ENCODE peak calls at places on chromosomes 2 and 18, in nine cellular contexts. T, N, M, W, B, K, I, Q and S are unnamed samples.

GRCh38 chr2:65778126-65778525 is 345.7 kb upstream of the SPRED2 start:
- DNase-seq in T (no peak), N (no peak), M (no peak), W (no peak), B (peak; percentile 58), K (no peak), I (no peak), Q (no peak), S (no peak)

GRCh38 chr2:63436488-63436887 is 151.8 kb downstream of the WDPCP start:
- DNase-seq in T (no peak), N (no peak), M (peak; percentile 12), W (no peak), B (no peak), K (no peak), I (no peak), Q (no peak), S (no peak)

GRCh38 chr18:75106746-75107145 is 102.2 kb downstream of the PTGR3 start:
- DNase-seq in T (no peak), N (no peak), M (no peak), W (no peak), B (no peak), K (no peak), I (peak; percentile 47), Q (no peak), S (no peak)

GRCh38 chr2:84823229-84823628 is 57.7 kb downstream of the TRABD2A start:
- DNase-seq in T (no peak), N (no peak), M (no peak), W (no peak), B (no peak), K (no peak), I (no peak), Q (no peak), S (no peak)

GRCh38 chr2:99974275-99974674 is 168.1 kb downstream of the AFF3 start:
- DNase-seq in T (no peak), N (peak; percentile 39), M (no peak), W (no peak), B (no peak), K (no peak), I (no peak), Q (no peak), S (no peak)

GRCh38 chr18:49031511-49032188 is 80.9 kb upstream of the SMAD7 start:
- DNase-seq in T (peak; percentile 22), N (no peak), M (no peak), W (no peak), B (peak; percentile 46), K (peak; percentile 65), I (peak; percentile 72), Q (no peak), S (no peak)

GRCh38 chr2:155485141-155485842 is 786.8 kb downstream of the KCNJ3 start:
- DNase-seq in T (no peak), N (no peak), M (no peak), W (no peak), B (no peak), K (no peak), I (no peak), Q (no peak), S (no peak)

GRCh38 chr2:16112251-16112971 is 172.1 kb downstream of the MYCN start:
- DNase-seq in T (no peak), N (no peak), M (no peak), W (no peak), B (no peak), K (no peak), I (no peak), Q (no peak), S (no peak)

GRCh38 chr2:225288986-225289385 is 110.5 kb upstream of the NYAP2 start:
- DNase-seq in T (no peak), N (no peak), M (no peak), W (no peak), B (no peak), K (no peak), I (no peak), Q (no peak), S (no peak)

GRCh38 chr18:55475916-55476315 is 112.1 kb downstream of the TCF4 start:
- DNase-seq in T (no peak), N (no peak), M (no peak), W (no peak), B (no peak), K (no peak), I (no peak), Q (no peak), S (no peak)

GRCh38 chr18:55475467-55475866 is 112.5 kb downstream of the TCF4 start:
- DNase-seq in T (no peak), N (no peak), M (no peak), W (no peak), B (no peak), K (no peak), I (no peak), Q (no peak), S (no peak)

GRCh38 chr18:55478301-55478660 is 109.7 kb downstream of the TCF4 start:
- DNase-seq in T (no peak), N (no peak), M (no peak), W (no peak), B (no peak), K (no peak), I (no peak), Q (no peak), S (no peak)

GRCh38 chr18:55479656-55480420 is 108.2 kb downstream of the TCF4 start:
- DNase-seq in T (no peak), N (no peak), M (no peak), W (no peak), B (no peak), K (no peak), I (no peak), Q (no peak), S (no peak)

DNA sequence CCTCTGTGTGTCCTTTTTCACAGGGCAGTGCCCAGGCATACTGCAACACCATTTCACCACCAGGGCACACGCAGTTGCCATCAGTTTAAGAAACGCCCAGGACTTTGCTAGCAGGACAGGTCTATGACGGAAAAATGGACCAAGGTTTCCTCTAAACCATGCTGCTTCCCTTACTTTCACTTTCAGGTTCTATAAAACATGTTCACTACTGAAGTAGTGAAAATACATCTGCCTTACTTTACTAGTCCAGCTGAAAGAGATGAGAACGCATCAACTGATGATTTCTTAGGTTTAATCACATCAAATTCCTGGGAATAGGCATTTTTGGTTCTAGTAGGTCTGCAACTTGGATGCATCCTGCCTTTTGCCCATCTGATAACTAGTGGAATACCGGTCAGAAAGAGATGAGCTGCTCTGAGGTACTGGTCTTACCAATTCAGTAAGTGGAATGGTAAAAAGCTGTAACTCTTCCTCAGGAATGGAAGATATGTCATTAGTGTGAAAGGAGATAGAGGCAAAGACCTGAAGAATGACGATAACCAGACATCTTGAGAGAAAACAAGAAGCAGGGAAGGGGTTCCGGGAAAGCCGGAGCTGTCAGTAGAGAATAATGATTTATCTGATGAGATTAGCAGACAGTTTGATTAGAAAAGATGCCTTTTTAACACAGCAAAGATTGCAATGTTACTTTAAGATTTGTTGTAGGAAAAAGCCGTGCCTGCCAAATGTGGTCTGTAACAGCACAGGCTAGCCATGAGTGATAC is 110.3 kb downstream of the TCF4 start:
- DNase-seq in T (peak; percentile 20), N (peak; percentile 8), M (no peak), W (peak; percentile 60), B (no peak), K (no peak), I (no peak), Q (peak; percentile 24), S (peak; percentile 1)
- H3K27ac ChIP-seq in T (peak overlapping the region; percentile 29), N (no peak overlapping the region), M (no peak overlapping the region), W (peak overlapping the region; percentile 87), B (no peak overlapping the region), K (peak overlapping the region; percentile 69), I (peak overlapping the region; percentile 80), Q (peak overlapping the region; percentile 15), S (no peak overlapping the region)

GRCh38 chr2:27446057-27446456 is 3.9 kb downstream of the KRTCAP3 start:
- DNase-seq in T (no peak), N (peak; percentile 66), M (peak; percentile 33), W (no peak), B (no peak), K (peak; percentile 9), I (no peak), Q (no peak), S (no peak)
- H3K27ac ChIP-seq in T (no peak overlapping the region), N (peak overlapping the region; percentile 53), M (no peak overlapping the region), W (no peak overlapping the region), B (no peak overlapping the region), K (no peak overlapping the region), I (no peak overlapping the region), Q (no peak overlapping the region), S (no peak overlapping the region)

GRCh38 chr2:25187729-25188350 is 19.5 kb upstream of the POMC start:
- DNase-seq in T (no peak), N (no peak), M (no peak), W (no peak), B (no peak), K (no peak), I (no peak), Q (no peak), S (no peak)

GRCh38 chr2:25184254-25184653 is 15.9 kb upstream of the POMC start:
- DNase-seq in T (no peak), N (no peak), M (no peak), W (no peak), B (no peak), K (no peak), I (no peak), Q (peak; percentile 36), S (no peak)

GRCh38 chr2:25188405-25188804 is 20.0 kb upstream of the POMC start:
- DNase-seq in T (no peak), N (no peak), M (no peak), W (no peak), B (no peak), K (no peak), I (no peak), Q (no peak), S (no peak)
- H3K27ac ChIP-seq in T (no peak overlapping the region), N (no peak overlapping the region), M (no peak overlapping the region), W (no peak overlapping the region), B (no peak overlapping the region), K (no peak overlapping the region), I (no peak overlapping the region), Q (no peak overlapping the region), S (no peak overlapping the region)

DNA sequence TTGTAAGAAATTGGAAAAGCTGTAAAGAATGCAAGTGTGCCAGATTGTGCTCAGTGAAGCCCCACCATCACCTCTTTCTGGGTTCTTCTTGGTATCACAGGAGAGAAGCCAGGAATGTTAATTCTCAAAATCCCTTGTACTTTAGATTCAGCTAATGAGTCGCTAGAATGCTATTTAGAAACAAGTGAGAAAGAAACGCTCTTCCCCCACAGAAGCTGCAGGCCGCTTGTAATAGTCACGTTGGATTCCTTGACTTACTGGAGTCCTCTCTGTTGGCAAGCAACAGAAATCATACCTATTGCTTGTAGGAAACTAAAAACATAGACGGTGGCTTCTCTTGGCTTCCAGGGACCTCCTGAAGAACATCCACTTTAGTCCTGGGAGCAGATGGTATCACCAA is 375.6 kb upstream of the LRATD1 start:
- DNase-seq in T (no peak), N (peak; percentile 12), M (no peak), W (no peak), B (peak; percentile 62), K (no peak), I (no peak), Q (no peak), S (no peak)
- H3K27ac ChIP-seq in T (no peak overlapping the region), N (no peak overlapping the region), M (no peak overlapping the region), W (no peak overlapping the region), B (no peak overlapping the region), K (no peak overlapping the region), I (no peak overlapping the region), Q (no peak overlapping the region), S (no peak overlapping the region)